ENCODE peak calls at places on chromosomes 4 and X, in four cellular contexts. M is EL, X is posterior vena cava, F is dorsolateral prefrontal cortex. L is an unnamed sample.
A peak's percentile ranks its signal among the peaks of the same experiment; 100 is the strongest.

GRCh38 chr4:98446499-98447375 is 185.6 kb downstream of the RAP1GDS1 start:
- DNase-seq in M (no peak), X (no peak), F (no peak), L (peak; percentile 76)

GRCh38 chrX:140151316-140151715 is 186.0 kb upstream of the CXorf66 start:
- DNase-seq in M (no peak), X (no peak), F (no peak), L (no peak)

GRCh38 chrX:51144828-51145442 is 187.7 kb upstream of the NUDT10 start:
- DNase-seq in M (peak; percentile 12), X (no peak), F (no peak), L (peak; percentile 17)

GRCh38 chr4:169810325-169811323 is 52.9 kb upstream of the HPF1 start:
- DNase-seq in M (peak; percentile 65), X (no peak), F (no peak), L (peak; percentile 47)

GRCh38 chrX:12145402-12145801 is 7.1 kb downstream of the FRMPD4 start:
- DNase-seq in M (no peak), X (no peak), F (no peak), L (no peak)

GRCh38 chr4:93834371-93835066 is 6.0 kb downstream of the ATOH1 start:
- DNase-seq in M (no peak), X (no peak), F (no peak), L (no peak)

GRCh38 chr4:165748321-165748720 is 124.7 kb upstream of the TLL1 start:
- DNase-seq in M (no peak), X (no peak), F (no peak), L (no peak)

GRCh38 chr4:1872918-1873269 is 1.7 kb downstream of the NSD2 start:
- DNase-seq in M (peak; percentile 84), X (no peak), F (no peak), L (peak; percentile 19)

GRCh38 chr4:152691761-152692160 is 12.0 kb upstream of the TMEM154 start:
- DNase-seq in M (no peak), X (no peak), F (no peak), L (no peak)

GRCh38 chr4:145107126-145107525 is 9.0 kb downstream of the ABCE1 start:
- DNase-seq in M (no peak), X (no peak), F (no peak), L (no peak)

GRCh38 chr4:66187175-66187720 is 517.0 kb upstream of the EPHA5 start:
- DNase-seq in M (no peak), X (no peak), F (no peak), L (no peak)

GRCh38 chr4:13531609-13531998 is 12.7 kb downstream of the NKX3-2 start:
- DNase-seq in M (no peak), X (no peak), F (no peak), L (no peak)

GRCh38 chrX:653316-653715 is 22.7 kb downstream of the SHOX start:
- DNase-seq in M (no peak), X (no peak), F (no peak), L (no peak)

GRCh38 chrX:32749075-32749474 is 462.3 kb downstream of the DMD start:
- DNase-seq in M (no peak), X (no peak), F (no peak), L (no peak)

GRCh38 chr4:124941267-124941666 is 228.7 kb upstream of the ANKRD50 start:
- DNase-seq in M (peak; percentile 25), X (no peak), F (no peak), L (no peak)

GRCh38 chr4:138749303-138749702 is 266.3 kb upstream of the NOCT start:
- DNase-seq in M (peak; percentile 60), X (no peak), F (no peak), L (no peak)

GRCh38 chr4:40238700-40239548 is 42.1 kb downstream of the RHOH start:
- DNase-seq in M (no peak), X (no peak), F (no peak), L (peak; percentile 90)

GRCh38 chr4:159298502-159298901 is 195.6 kb downstream of the RAPGEF2 start:
- DNase-seq in M (peak; percentile 65), X (no peak), F (no peak), L (no peak)

L was measured in central memory CD4-positive, alpha-beta T cell.